ENCODE peak calls at places on chromosomes 3 and 15, in four cellular contexts. I, R, H and K are unnamed samples.

GRCh38 chr3:51954120-51954519 is 1.1 kb upstream of the GPR62 start:
- DNase-seq in H (no peak), I (no peak), R (no peak), K (no peak)

GRCh38 chr3:194134757-194135515 is 1.0 kb upstream of the HES1 start:
- DNase-seq in I (peak), H (peak), R (peak), K (peak)

GRCh38 chr3:180048840-180049239 is 12.1 kb upstream of the PEX5L start:
- DNase-seq in I (no peak), H (no peak), R (no peak), K (no peak)

GRCh38 chr3:23837691-23838090 is 31.9 kb downstream of the UBE2E1 start:
- DNase-seq in I (no peak), H (no peak), R (no peak), K (no peak)

GRCh38 chr3:56800373-56801150 is 1.2 kb downstream of the ARHGEF3 start:
- DNase-seq in I (peak), R (peak), H (no peak), K (no peak)

GRCh38 chr15:70197318-70197944 is 99.7 kb upstream of the TLE3 start:
- DNase-seq in R (no peak), H (no peak), I (no peak), K (no peak)

GRCh38 chr3:98027084-98027445 is 8.1 kb downstream of the GABRR3 start:
- DNase-seq in I (no peak), R (no peak), H (no peak), K (no peak)

GRCh38 chr15:99092554-99093172 is 12.2 kb upstream of the SYNM start:
- DNase-seq in I (no peak), H (no peak), R (no peak), K (no peak)

GRCh38 chr3:10722921-10723320 is 93.1 kb upstream of the SLC6A11 start:
- DNase-seq in I (no peak), R (no peak), H (no peak), K (no peak)

GRCh38 chr3:78368576-78369345 is 1328.9 kb downstream of the ROBO2 start:
- DNase-seq in I (no peak), R (no peak), H (no peak), K (no peak)

GRCh38 chr3:12356996-12357395 is 68.1 kb downstream of the PPARG start:
- DNase-seq in H (no peak), I (no peak), R (no peak), K (no peak)

GRCh38 chr15:49628379-49628778 is 7.5 kb downstream of the DTWD1 start:
- DNase-seq in H (no peak), R (no peak), I (no peak), K (no peak)

GRCh38 chr3:194828126-194828525 is 142.4 kb downstream of the FAM43A start:
- DNase-seq in I (no peak), H (no peak), R (no peak), K (no peak)

GRCh38 chr3:128576290-128576689 is 74.3 kb downstream of the RPN1 start:
- DNase-seq in H (no peak), I (no peak), R (no peak), K (no peak)

GRCh38 chr3:55180936-55181535 is 253.2 kb upstream of the LRTM1 start:
- DNase-seq in R (no peak), H (no peak), I (no peak), K (no peak)

GRCh38 chr15:98881526-98882517 is 125.8 kb downstream of the PGPEP1L start:
- DNase-seq in R (no peak), I (no peak), H (no peak), K (no peak)

GRCh38 chr3:194134231-194134756 is 1.7 kb upstream of the HES1 start:
- DNase-seq in I (peak), H (no peak), R (peak), K (peak)

GRCh38 chr3:106342386-106342785 is 473.6 kb upstream of the CBLB start:
- DNase-seq in R (no peak), I (no peak), H (no peak), K (no peak)

GRCh38 chr15:31100738-31101137 is 787 bp downstream of the TRPM1 start:
- DNase-seq in R (no peak), H (no peak), I (no peak), K (no peak)

GRCh38 chr3:89314454-89314853 is 207.0 kb downstream of the EPHA3 start:
- DNase-seq in I (no peak), R (no peak), H (no peak), K (no peak)

GRCh38 chr3:150341893-150342292 is 66.2 kb upstream of the TSC22D2 start:
- DNase-seq in R (no peak), I (no peak), H (no peak), K (no peak)

GRCh38 chr3:123779646-123780231 is 104.4 kb downstream of the MYLK start:
- DNase-seq in I (no peak), H (no peak), R (no peak), K (no peak)

GRCh38 chr15:74504418-74504817 is 36.6 kb upstream of the ARID3B start:
- DNase-seq in I (no peak), R (no peak), H (no peak), K (no peak)

GRCh38 chr15:66923438-66923881 is 141.9 kb upstream of the SMAD3 start:
- DNase-seq in R (peak), I (peak), H (no peak), K (no peak)

GRCh38 chr3:197490098-197490497 is 65.7 kb downstream of the BDH1 start:
- DNase-seq in H (no peak), R (no peak), I (no peak), K (no peak)

GRCh38 chr3:101072299-101072698 is 79.1 kb upstream of the ABI3BP start:
- DNase-seq in I (no peak), R (no peak), H (no peak), K (no peak)

GRCh38 chr3:188046561-188047213 is 107.3 kb upstream of the LPP start:
- DNase-seq in R (no peak), H (no peak), I (no peak), K (no peak)

GRCh38 chr3:155323063-155323666 is 29.7 kb upstream of the STRIT1 start:
- DNase-seq in I (no peak), H (no peak), R (no peak), K (peak)

GRCh38 chr3:36965440-36965839 is 20.6 kb upstream of the TRANK1 start:
- DNase-seq in H (no peak), R (no peak), I (no peak), K (no peak)

DNA sequence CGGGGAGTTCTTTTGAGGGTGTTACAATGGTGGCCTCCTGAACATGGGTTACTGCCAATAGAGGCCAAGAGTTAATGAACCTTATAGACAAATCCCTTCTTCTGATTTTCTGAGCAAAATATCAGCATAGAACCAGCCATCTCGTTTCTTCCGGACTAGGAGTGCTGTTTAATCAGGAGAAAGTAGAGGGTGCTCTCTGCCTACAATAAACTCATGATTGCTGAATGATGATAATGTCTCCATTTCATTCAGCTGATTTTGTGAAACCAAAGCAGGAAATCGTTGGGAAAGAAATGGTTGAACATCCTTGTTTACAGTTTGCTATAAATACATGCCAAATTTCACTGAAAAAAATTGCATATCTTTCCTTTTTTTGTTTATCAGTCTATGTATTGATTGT is 142.8 kb upstream of the PLSCR5 start:
- DNase-seq in H (no peak), I (no peak), R (no peak), K (no peak)
- TF ChIP-seq CTCF in H (no peak), I (no peak), R (no peak), K (no peak)

DNA sequence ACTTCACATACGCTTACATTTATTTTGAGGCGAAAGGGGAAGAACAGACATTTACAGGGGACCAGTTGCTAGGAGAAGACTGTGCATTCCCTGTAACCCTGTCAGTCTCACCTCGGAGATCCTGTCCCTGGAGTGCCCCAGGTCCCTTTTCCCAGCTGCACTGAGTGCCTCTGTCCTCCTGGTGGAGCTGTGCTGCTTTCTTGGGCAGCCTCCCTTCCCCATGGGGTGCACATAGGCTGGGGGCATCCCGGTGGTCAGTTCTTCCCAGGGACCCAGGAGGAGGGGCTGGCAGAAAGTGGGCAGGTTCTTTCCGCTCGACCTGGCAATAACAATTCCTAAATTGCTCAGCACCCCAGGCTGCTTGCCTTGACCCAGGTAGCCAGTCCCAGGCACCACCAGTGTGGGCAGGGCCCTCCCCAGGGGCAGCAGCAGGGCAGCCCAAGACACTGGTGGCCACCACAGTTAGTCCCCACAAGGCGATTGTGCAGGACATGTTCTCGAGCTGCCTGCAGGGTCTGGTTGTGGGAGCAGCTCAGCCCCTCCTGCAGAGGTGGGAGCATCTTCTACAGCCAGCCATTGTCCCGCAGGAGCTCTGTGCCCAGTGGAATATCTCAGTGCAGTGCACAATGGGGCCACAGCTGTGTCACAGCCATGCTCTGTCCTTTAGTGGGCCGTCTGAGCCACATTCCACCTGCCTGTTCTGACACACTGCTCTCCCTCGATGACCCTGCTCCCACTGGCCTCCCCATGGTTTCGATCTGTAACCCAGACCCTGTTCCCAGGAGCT is 36.3 kb downstream of the APBA2 start:
- DNase-seq in R (no peak), I (no peak), H (no peak), K (no peak)
- TF ChIP-seq CTCF in R (no peak), I (no peak), H (no peak), K (no peak)

DNA sequence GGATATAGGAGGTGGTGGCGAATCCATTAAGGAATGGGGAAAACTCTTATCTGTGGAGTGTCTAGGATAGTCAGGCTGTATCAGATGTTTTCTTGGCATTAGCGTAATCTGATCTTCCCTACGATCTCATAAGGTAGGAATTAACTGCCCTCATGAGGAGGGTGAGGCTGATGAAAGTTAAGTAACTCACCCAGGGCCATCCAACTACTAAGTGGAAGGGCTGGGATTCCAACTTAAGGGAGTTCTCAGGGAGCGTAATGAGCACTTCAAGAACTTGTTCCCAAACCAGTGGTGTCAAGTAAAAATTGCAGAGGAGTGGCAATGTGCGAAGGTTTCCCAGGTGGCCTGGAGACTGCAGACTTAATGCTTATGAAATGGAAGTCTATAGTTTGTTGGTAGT is 55.9 kb upstream of the OSBPL11 start:
- DNase-seq in R (no peak), H (no peak), I (no peak), K (no peak)
- TF ChIP-seq CTCF in R (no peak), H (no peak), I (no peak), K (no peak)

GRCh38 chr15:100464256-100464655 is 64.5 kb downstream of the CERS3 start:
- DNase-seq in H (no peak), R (no peak), I (no peak), K (no peak)

GRCh38 chr15:100464895-100465294 is 63.9 kb downstream of the CERS3 start:
- DNase-seq in R (no peak), I (no peak), H (no peak), K (no peak)

GRCh38 chr15:100457201-100457600 is 71.5 kb downstream of the CERS3 start:
- DNase-seq in R (no peak), H (no peak), I (no peak), K (no peak)

GRCh38 chr15:100463515-100463914 is 65.2 kb downstream of the CERS3 start:
- DNase-seq in I (no peak), H (no peak), R (no peak), K (no peak)

GRCh38 chr15:100461049-100461448 is 67.7 kb downstream of the CERS3 start:
- DNase-seq in H (no peak), I (no peak), R (no peak), K (no peak)
- TF ChIP-seq CTCF in H (no peak), I (no peak), R (no peak), K (no peak)

GRCh38 chr3:15955968-15956367 is 158.2 kb upstream of the ANKRD28 start:
- DNase-seq in H (no peak), R (no peak), I (no peak), K (no peak)

GRCh38 chr3:15952543-15953175 is 154.9 kb upstream of the ANKRD28 start:
- DNase-seq in H (no peak), R (no peak), I (no peak), K (no peak)

GRCh38 chr3:15948403-15948802 is 150.6 kb upstream of the ANKRD28 start:
- DNase-seq in R (no peak), I (no peak), H (no peak), K (no peak)

GRCh38 chr3:15958692-15959433 is 161.1 kb upstream of the ANKRD28 start:
- DNase-seq in H (no peak), R (no peak), I (no peak), K (no peak)

GRCh38 chr3:15953841-15954240 is 156.1 kb upstream of the ANKRD28 start:
- DNase-seq in H (no peak), R (no peak), I (no peak), K (no peak)
- TF ChIP-seq CTCF in H (no peak), R (no peak), I (no peak), K (peak)

GRCh38 chr3:102304550-102304949 is 130.3 kb upstream of the ZPLD1 start:
- DNase-seq in H (no peak), R (no peak), I (no peak), K (no peak)

GRCh38 chr3:102302020-102302419 is 132.8 kb upstream of the ZPLD1 start:
- DNase-seq in H (no peak), I (no peak), R (no peak), K (no peak)

GRCh38 chr3:102307442-102307841 is 127.4 kb upstream of the ZPLD1 start:
- DNase-seq in I (no peak), R (no peak), H (no peak), K (no peak)
- TF ChIP-seq CTCF in I (no peak), R (no peak), H (no peak), K (no peak)